ENCODE peak calls at places on chromosomes 1 and 21, in four cellular contexts. K, O, L and Q are unnamed samples.

GRCh38 chr1:82330330-82330729 is 529.6 kb downstream of the ADGRL2 start:
- DNase-seq in K (no peak), O (no peak), L (no peak), Q (no peak)

GRCh38 chr1:207964195-207964966 is 53.5 kb upstream of the CD34 start:
- DNase-seq in K (no peak), O (no peak), L (no peak), Q (no peak)

GRCh38 chr1:29736582-29737188 is 500.4 kb downstream of the PTPRU start:
- DNase-seq in K (no peak), O (no peak), L (no peak), Q (no peak)

GRCh38 chr21:15219866-15220265 is 155.1 kb upstream of the NRIP1 start:
- DNase-seq in K (no peak), O (no peak), L (no peak), Q (no peak)

GRCh38 chr1:25112400-25112799 is 119.9 kb downstream of the SYF2 start:
- DNase-seq in K (no peak), O (no peak), L (no peak), Q (no peak)

GRCh38 chr1:81619156-81619555 is 181.6 kb upstream of the ADGRL2 start:
- DNase-seq in K (no peak), O (no peak), L (no peak), Q (no peak)

GRCh38 chr1:199619202-199619601 is 408.3 kb upstream of the NR5A2 start:
- DNase-seq in K (no peak), O (no peak), L (no peak), Q (no peak)

GRCh38 chr1:203140076-203140475 is 12.6 kb downstream of the ADORA1 start:
- DNase-seq in K (no peak), O (no peak), L (peak; percentile 34), Q (no peak)

GRCh38 chr1:18569251-18569650 is 61.4 kb upstream of the PAX7 start:
- DNase-seq in K (no peak), O (no peak), L (no peak), Q (no peak)

GRCh38 chr1:1920608-1921458 is 1.8 kb upstream of the TMEM52 start:
- DNase-seq in K (peak; percentile 81), O (peak; percentile 13), L (peak; percentile 86), Q (peak; percentile 69)

GRCh38 chr1:57844382-57844980 is 420.6 kb upstream of the DAB1 start:
- DNase-seq in K (no peak), O (no peak), L (no peak), Q (no peak)

GRCh38 chr1:162616848-162617247 is 15.4 kb upstream of the DDR2 start:
- DNase-seq in K (no peak), O (no peak), L (no peak), Q (no peak)

GRCh38 chr1:53465023-53465957 is 6.1 kb downstream of the DMRTB1 start:
- DNase-seq in K (no peak), O (no peak), L (no peak), Q (no peak)

GRCh38 chr1:197198333-197198732 is 51.9 kb upstream of the ASPM start:
- DNase-seq in K (no peak), O (no peak), L (no peak), Q (no peak)

GRCh38 chr1:40036574-40036973 is 4.0 kb upstream of the CAP1 start:
- DNase-seq in K (no peak), O (peak; percentile 53), L (no peak), Q (peak; percentile 57)

GRCh38 chr21:28445081-28445830 is 547.4 kb downstream of the LTN1 start:
- DNase-seq in K (no peak), O (no peak), L (no peak), Q (no peak)

GRCh38 chr1:19557609-19558051 is 72.3 kb upstream of the CAPZB start:
- DNase-seq in K (no peak), O (no peak), L (no peak), Q (no peak)

GRCh38 chr1:30024411-30025195 is 698.8 kb downstream of the MATN1 start:
- DNase-seq in K (no peak), O (no peak), L (no peak), Q (no peak)

GRCh38 chr21:42770717-42771502 is 108.4 kb downstream of the WDR4 start:
- DNase-seq in K (peak; percentile 53), O (no peak), L (no peak), Q (no peak)

DNA sequence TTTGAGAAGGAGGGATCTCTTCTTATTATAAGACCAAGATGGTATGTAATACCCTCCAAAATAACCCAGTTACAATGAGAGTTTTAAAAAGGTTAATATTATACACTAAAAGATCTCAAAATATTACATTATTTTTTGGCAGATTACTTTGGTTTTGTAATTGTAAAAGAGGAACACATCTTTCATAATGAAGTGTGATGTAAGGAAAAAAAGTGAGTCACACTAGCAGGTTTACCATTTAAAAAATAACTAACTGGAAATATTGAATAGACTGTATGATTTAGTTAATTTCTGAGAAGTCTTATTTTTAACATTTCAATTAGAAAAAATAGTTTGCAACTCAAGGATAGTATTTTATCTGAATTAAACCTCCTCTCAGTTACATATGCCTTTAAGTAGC is 1.1 kb downstream of the F5 start:
- DNase-seq in K (no peak), O (no peak), L (no peak), Q (no peak)
- H3K4me3 ChIP-seq in K (peak overlapping the region; percentile 2), O (no peak overlapping the region), L (no peak overlapping the region), Q (no peak overlapping the region)

GRCh38 chr1:89761901-89762300 is 58.9 kb upstream of the LRRC8D start:
- DNase-seq in K (no peak), O (no peak), L (no peak), Q (no peak)

GRCh38 chr1:89765774-89766173 is 55.1 kb upstream of the LRRC8D start:
- DNase-seq in K (no peak), O (no peak), L (no peak), Q (no peak)

GRCh38 chr1:89762801-89763648 is 57.8 kb upstream of the LRRC8D start:
- DNase-seq in K (peak; percentile 98), O (peak; percentile 87), L (peak; percentile 98), Q (peak; percentile 90)

GRCh38 chr1:89762431-89762800 is 58.4 kb upstream of the LRRC8D start:
- DNase-seq in K (peak; percentile 68), O (no peak), L (no peak), Q (peak; percentile 52)

DNA sequence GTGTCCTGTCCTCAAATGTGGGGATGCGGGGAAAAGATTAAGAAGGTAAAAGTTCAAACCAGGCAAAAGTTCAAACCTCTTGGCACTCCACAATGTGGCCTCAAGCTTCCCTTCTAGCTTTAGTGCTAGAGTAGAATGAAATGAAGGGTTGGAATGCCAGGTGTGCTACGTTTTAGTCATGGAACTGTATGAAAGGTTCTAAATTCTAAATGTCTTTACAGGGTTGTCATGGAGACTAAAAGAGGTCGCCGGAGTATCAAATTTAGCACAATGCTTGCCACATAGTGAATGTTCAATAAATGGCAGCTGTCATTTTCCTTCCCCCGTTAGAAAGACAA is 57.2 kb upstream of the LRRC8D start:
- DNase-seq in K (no peak), O (no peak), L (no peak), Q (no peak)
- H3K4me1 ChIP-seq in K (peaks cover 7% of the 10 kb centered on the region), O (peaks cover 16% of the 10 kb centered on the region), L (peaks cover 50% of the 10 kb centered on the region), Q (no peaks in the 10 kb centered on the region)

GRCh38 chr1:109282952-109283747 is at the start of gene PSRC1:
- DNase-seq in K (peak; percentile 98), O (peak; percentile 97), L (peak; percentile 97), Q (peak; percentile 96)
- TF ChIP-seq CTCF in K (no peak), O (peak; percentile 90), L (peak; percentile 69), Q (peak; percentile 19)

GRCh38 chr1:100658716-100659026 is 60.9 kb upstream of the VCAM1 start:
- DNase-seq in K (no peak), O (no peak), L (no peak), Q (no peak)

GRCh38 chr1:100661176-100661575 is 58.4 kb upstream of the VCAM1 start:
- DNase-seq in K (no peak), O (no peak), L (no peak), Q (no peak)

GRCh38 chr1:100657876-100658715 is 61.4 kb upstream of the VCAM1 start:
- DNase-seq in K (no peak), O (no peak), L (no peak), Q (no peak)
- H3K4me3 ChIP-seq in K (no peak overlapping the region), O (no peak overlapping the region), L (no peak overlapping the region), Q (no peak overlapping the region)

GRCh38 chr1:17235135-17235880 is 13.6 kb upstream of the PADI3 start:
- DNase-seq in K (no peak), O (no peak), L (no peak), Q (peak; percentile 47)
- H3K4me1 ChIP-seq in K (no peaks in the 10 kb centered on the region), O (peaks cover 28% of the 10 kb centered on the region), L (peaks cover 16% of the 10 kb centered on the region), Q (peaks cover 25% of the 10 kb centered on the region)

GRCh38 chr21:39911286-39911685 is 44.0 kb downstream of the PCP4 start:
- DNase-seq in K (no peak), O (no peak), L (no peak), Q (no peak)
- TF ChIP-seq CTCF in K (no peak), O (no peak), L (no peak), Q (no peak)

DNA sequence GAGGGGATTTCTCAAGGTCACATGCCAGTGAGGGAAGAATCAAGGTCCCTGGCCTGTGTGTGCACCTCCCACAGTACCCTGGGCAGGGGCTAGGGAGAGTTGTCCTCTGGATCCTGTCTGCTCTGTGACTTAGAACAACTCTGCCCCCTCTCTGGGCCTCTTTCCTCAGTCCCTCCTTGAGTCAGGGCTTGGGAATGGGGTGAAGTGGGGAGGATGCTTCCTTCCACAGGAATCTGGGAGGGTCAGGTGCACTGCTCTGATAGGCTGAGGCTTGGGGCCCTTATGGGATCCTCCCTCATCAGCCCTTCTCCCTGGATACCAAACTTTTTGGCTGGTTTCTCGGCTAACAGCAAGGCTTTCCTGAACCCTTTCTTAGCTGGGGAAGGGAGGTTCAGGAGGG is 2.5 kb downstream of the TRNP1 start:
- DNase-seq in K (no peak), O (no peak), L (no peak), Q (no peak)
- H3K4me3 ChIP-seq in K (peak overlapping the region; percentile 62), O (no peak overlapping the region), L (no peak overlapping the region), Q (no peak overlapping the region)

GRCh38 chr1:228081578-228082259 is 789 bp upstream of the ARF1 start:
- DNase-seq in K (peak; percentile 77), O (peak; percentile 39), L (peak; percentile 89), Q (no peak)

GRCh38 chr1:228084325-228084724 is 1.8 kb downstream of the ARF1 start:
- DNase-seq in K (no peak), O (no peak), L (no peak), Q (no peak)

GRCh38 chr1:228082260-228082974 is at the start of gene ARF1:
- DNase-seq in K (peak; percentile 98), O (peak; percentile 93), L (peak; percentile 98), Q (peak; percentile 96)

GRCh38 chr1:228083871-228084278 is 1.4 kb downstream of the ARF1 start:
- DNase-seq in K (peak; percentile 80), O (no peak), L (peak; percentile 84), Q (peak; percentile 49)

GRCh38 chr1:228082975-228083870 is 715 bp downstream of the ARF1 start:
- DNase-seq in K (peak; percentile 91), O (peak; percentile 59), L (peak; percentile 96), Q (peak; percentile 78)
- H3K4me1 ChIP-seq in K (peaks cover 50% of the 10 kb centered on the region), O (peaks cover 55% of the 10 kb centered on the region), L (peaks cover 81% of the 10 kb centered on the region), Q (peaks cover 48% of the 10 kb centered on the region)

GRCh38 chr1:189708674-189709073 is 769.0 kb downstream of the BRINP3 start:
- DNase-seq in K (no peak), O (no peak), L (peak; percentile 58), Q (no peak)
- TF ChIP-seq CTCF in K (no peak), O (no peak), L (no peak), Q (no peak)